ENCODE peak calls at places on chromosomes 5 and 9, in eight cellular contexts. One of them, this sample, is unnamed.

GRCh38 chr5:37304888-37305287 is 55.7 kb upstream of the CPLANE1 start:
- DNase-seq in activated CD4-positive, alpha-beta T cell treated with anti-CD3 and anti-CD28 coated beads, Interleukin-2, amount 50 U/mL, for 1 hour: no peak
- DNase-seq in SHP77 treated with DMSO at 0.1 percent for 48 hours: no peak
- DNase-seq in PC-3: no peak
- DNase-seq in colonic mucosa: no peak
- DNase-seq in choroid plexus epithelial cell: no peak
- DNase-seq in stimulated activated CD8-positive, alpha-beta memory T cell treated with anti-CD3 and anti-CD28 coated beads, Interleukin-15, amount 100 ng/mL, for 24 hours: no peak
- DNase-seq in RCC 7860: no peak
- DNase-seq in this sample: no peak

GRCh38 chr5:173258466-173258865 is 23.5 kb upstream of the NKX2-5 start:
- DNase-seq in choroid plexus epithelial cell: no peak
- DNase-seq in PC-3: no peak
- DNase-seq in stimulated activated CD8-positive, alpha-beta memory T cell treated with anti-CD3 and anti-CD28 coated beads, Interleukin-15, amount 100 ng/mL, for 24 hours: no peak
- DNase-seq in colonic mucosa: no peak
- DNase-seq in activated CD4-positive, alpha-beta T cell treated with anti-CD3 and anti-CD28 coated beads, Interleukin-2, amount 50 U/mL, for 1 hour: no peak
- DNase-seq in RCC 7860: no peak
- DNase-seq in SHP77 treated with DMSO at 0.1 percent for 48 hours: no peak
- DNase-seq in this sample: no peak

GRCh38 chr5:96072791-96073165 is 111.1 kb upstream of the ELL2 start:
- DNase-seq in colonic mucosa: no peak
- DNase-seq in PC-3: no peak
- DNase-seq in activated CD4-positive, alpha-beta T cell treated with anti-CD3 and anti-CD28 coated beads, Interleukin-2, amount 50 U/mL, for 1 hour: no peak
- DNase-seq in RCC 7860: no peak
- DNase-seq in stimulated activated CD8-positive, alpha-beta memory T cell treated with anti-CD3 and anti-CD28 coated beads, Interleukin-15, amount 100 ng/mL, for 24 hours: no peak
- DNase-seq in SHP77 treated with DMSO at 0.1 percent for 48 hours: no peak
- DNase-seq in choroid plexus epithelial cell: no peak
- DNase-seq in this sample: no peak

GRCh38 chr9:108323615-108324014 is 532.2 kb downstream of the ACTL7B start:
- DNase-seq in colonic mucosa: no peak
- DNase-seq in choroid plexus epithelial cell: no peak
- DNase-seq in SHP77 treated with DMSO at 0.1 percent for 48 hours: no peak
- DNase-seq in stimulated activated CD8-positive, alpha-beta memory T cell treated with anti-CD3 and anti-CD28 coated beads, Interleukin-15, amount 100 ng/mL, for 24 hours: no peak
- DNase-seq in activated CD4-positive, alpha-beta T cell treated with anti-CD3 and anti-CD28 coated beads, Interleukin-2, amount 50 U/mL, for 1 hour: no peak
- DNase-seq in RCC 7860: no peak
- DNase-seq in PC-3: peak
- DNase-seq in this sample: no peak

GRCh38 chr9:133706651-133707050 is 31.5 kb downstream of the SARDH start:
- DNase-seq in choroid plexus epithelial cell: no peak
- DNase-seq in colonic mucosa: no peak
- DNase-seq in activated CD4-positive, alpha-beta T cell treated with anti-CD3 and anti-CD28 coated beads, Interleukin-2, amount 50 U/mL, for 1 hour: no peak
- DNase-seq in PC-3: no peak
- DNase-seq in SHP77 treated with DMSO at 0.1 percent for 48 hours: no peak
- DNase-seq in RCC 7860: no peak
- DNase-seq in stimulated activated CD8-positive, alpha-beta memory T cell treated with anti-CD3 and anti-CD28 coated beads, Interleukin-15, amount 100 ng/mL, for 24 hours: no peak
- DNase-seq in this sample: no peak

GRCh38 chr5:38809388-38810359 is 36.1 kb upstream of the OSMR start:
- DNase-seq in RCC 7860: peak
- DNase-seq in choroid plexus epithelial cell: peak
- DNase-seq in SHP77 treated with DMSO at 0.1 percent for 48 hours: peak
- DNase-seq in colonic mucosa: peak
- DNase-seq in PC-3: peak
- DNase-seq in stimulated activated CD8-positive, alpha-beta memory T cell treated with anti-CD3 and anti-CD28 coated beads, Interleukin-15, amount 100 ng/mL, for 24 hours: peak
- DNase-seq in activated CD4-positive, alpha-beta T cell treated with anti-CD3 and anti-CD28 coated beads, Interleukin-2, amount 50 U/mL, for 1 hour: peak
- DNase-seq in this sample: peak

GRCh38 chr5:139131881-139132480 is 66.2 kb downstream of the SIL1 start:
- DNase-seq in colonic mucosa: no peak
- DNase-seq in PC-3: no peak
- DNase-seq in RCC 7860: no peak
- DNase-seq in activated CD4-positive, alpha-beta T cell treated with anti-CD3 and anti-CD28 coated beads, Interleukin-2, amount 50 U/mL, for 1 hour: no peak
- DNase-seq in stimulated activated CD8-positive, alpha-beta memory T cell treated with anti-CD3 and anti-CD28 coated beads, Interleukin-15, amount 100 ng/mL, for 24 hours: no peak
- DNase-seq in SHP77 treated with DMSO at 0.1 percent for 48 hours: no peak
- DNase-seq in choroid plexus epithelial cell: peak
- DNase-seq in this sample: no peak

GRCh38 chr5:96079075-96079474 is 117.4 kb upstream of the ELL2 start:
- DNase-seq in colonic mucosa: no peak
- DNase-seq in activated CD4-positive, alpha-beta T cell treated with anti-CD3 and anti-CD28 coated beads, Interleukin-2, amount 50 U/mL, for 1 hour: no peak
- DNase-seq in stimulated activated CD8-positive, alpha-beta memory T cell treated with anti-CD3 and anti-CD28 coated beads, Interleukin-15, amount 100 ng/mL, for 24 hours: no peak
- DNase-seq in RCC 7860: peak
- DNase-seq in choroid plexus epithelial cell: peak
- DNase-seq in SHP77 treated with DMSO at 0.1 percent for 48 hours: no peak
- DNase-seq in PC-3: peak
- DNase-seq in this sample: no peak

GRCh38 chr9:93549636-93550035 is 26.7 kb upstream of the PHF2 start:
- DNase-seq in stimulated activated CD8-positive, alpha-beta memory T cell treated with anti-CD3 and anti-CD28 coated beads, Interleukin-15, amount 100 ng/mL, for 24 hours: no peak
- DNase-seq in activated CD4-positive, alpha-beta T cell treated with anti-CD3 and anti-CD28 coated beads, Interleukin-2, amount 50 U/mL, for 1 hour: no peak
- DNase-seq in RCC 7860: no peak
- DNase-seq in PC-3: no peak
- DNase-seq in SHP77 treated with DMSO at 0.1 percent for 48 hours: no peak
- DNase-seq in colonic mucosa: no peak
- DNase-seq in choroid plexus epithelial cell: no peak
- DNase-seq in this sample: no peak

GRCh38 chr5:9869616-9870288 is 239.6 kb upstream of the TAS2R1 start:
- DNase-seq in stimulated activated CD8-positive, alpha-beta memory T cell treated with anti-CD3 and anti-CD28 coated beads, Interleukin-15, amount 100 ng/mL, for 24 hours: no peak
- DNase-seq in PC-3: peak
- DNase-seq in RCC 7860: peak
- DNase-seq in activated CD4-positive, alpha-beta T cell treated with anti-CD3 and anti-CD28 coated beads, Interleukin-2, amount 50 U/mL, for 1 hour: no peak
- DNase-seq in colonic mucosa: no peak
- DNase-seq in SHP77 treated with DMSO at 0.1 percent for 48 hours: no peak
- DNase-seq in choroid plexus epithelial cell: peak
- DNase-seq in this sample: no peak